ENCODE peak calls at places on chromosomes 6 and 20, in four cellular contexts. One of them, this sample, is unnamed.

GRCh38 chr20:41956316-41957050 is 338.3 kb upstream of the CHD6 start:
- DNase-seq in HCT116: no peak
- DNase-seq in K562: peak
- DNase-seq in upper lobe of left lung: no peak
- DNase-seq in this sample: no peak

GRCh38 chr6:13398421-13398994 is 70.2 kb upstream of the TBC1D7 start:
- DNase-seq in HCT116: no peak
- DNase-seq in K562: no peak
- DNase-seq in upper lobe of left lung: no peak
- DNase-seq in this sample: no peak

GRCh38 chr6:75171581-75172360 is 34.1 kb downstream of the COL12A1 start:
- DNase-seq in HCT116: no peak
- DNase-seq in K562: no peak
- DNase-seq in upper lobe of left lung: no peak
- DNase-seq in this sample: no peak

GRCh38 chr6:154428892-154429291 is 72.3 kb upstream of the IPCEF1 start:
- DNase-seq in HCT116: no peak
- DNase-seq in K562: no peak
- DNase-seq in upper lobe of left lung: no peak
- DNase-seq in this sample: no peak

GRCh38 chr20:42191140-42191860 is 573.1 kb upstream of the CHD6 start:
- DNase-seq in HCT116: no peak
- DNase-seq in K562: peak
- DNase-seq in upper lobe of left lung: no peak
- DNase-seq in this sample: no peak

GRCh38 chr6:138485005-138485545 is 14.2 kb downstream of the NHSL1 start:
- DNase-seq in HCT116: no peak
- DNase-seq in K562: no peak
- DNase-seq in upper lobe of left lung: no peak
- DNase-seq in this sample: no peak

GRCh38 chr20:53828673-53829085 is 235.0 kb upstream of the ZNF217 start:
- DNase-seq in HCT116: peak
- DNase-seq in K562: peak
- DNase-seq in upper lobe of left lung: no peak
- DNase-seq in this sample: no peak

GRCh38 chr6:168956141-168956838 is 297.4 kb downstream of the THBS2 start:
- DNase-seq in HCT116: no peak
- DNase-seq in K562: no peak
- DNase-seq in upper lobe of left lung: no peak
- DNase-seq in this sample: no peak

GRCh38 chr20:4020256-4020655 is 4.9 kb upstream of the RNF24 start:
- DNase-seq in HCT116: no peak
- DNase-seq in K562: no peak
- DNase-seq in upper lobe of left lung: no peak
- DNase-seq in this sample: no peak

GRCh38 chr6:148599967-148600426 is 146.8 kb upstream of the UST start:
- DNase-seq in HCT116: no peak
- DNase-seq in K562: no peak
- DNase-seq in upper lobe of left lung: no peak
- DNase-seq in this sample: no peak

GRCh38 chr6:46964716-46965519 is 43.2 kb upstream of the ADGRF5 start:
- DNase-seq in HCT116: no peak
- DNase-seq in K562: no peak
- DNase-seq in upper lobe of left lung: no peak
- DNase-seq in this sample: no peak

GRCh38 chr20:54284928-54285704 is 77.2 kb downstream of the PFDN4 start:
- DNase-seq in HCT116: peak
- DNase-seq in K562: no peak
- DNase-seq in upper lobe of left lung: no peak
- DNase-seq in this sample: no peak

GRCh38 chr6:107490568-107491058 is 696 bp downstream of the SOBP start:
- DNase-seq in HCT116: no peak
- DNase-seq in K562: no peak
- DNase-seq in upper lobe of left lung: no peak
- DNase-seq in this sample: no peak

GRCh38 chr6:13813011-13813410 is 1.3 kb downstream of the MCUR1 start:
- DNase-seq in HCT116: no peak
- DNase-seq in K562: peak
- DNase-seq in upper lobe of left lung: no peak
- DNase-seq in this sample: no peak

GRCh38 chr6:166417285-166417691 is 34.5 kb upstream of the MPC1 start:
- DNase-seq in HCT116: no peak
- DNase-seq in K562: no peak
- DNase-seq in upper lobe of left lung: no peak
- DNase-seq in this sample: no peak

GRCh38 chr20:51528263-51529026 is 14.1 kb downstream of the NFATC2 start:
- DNase-seq in HCT116: no peak
- DNase-seq in K562: no peak
- DNase-seq in upper lobe of left lung: no peak
- DNase-seq in this sample: no peak

GRCh38 chr6:158708239-158708638 is 58.4 kb downstream of the SYTL3 start:
- DNase-seq in HCT116: no peak
- DNase-seq in K562: no peak
- DNase-seq in upper lobe of left lung: peak
- DNase-seq in this sample: no peak

GRCh38 chr6:164099535-164099982 is 685.0 kb downstream of the QKI start:
- DNase-seq in HCT116: no peak
- DNase-seq in K562: no peak
- DNase-seq in upper lobe of left lung: peak
- DNase-seq in this sample: no peak

GRCh38 chr6:135520781-135521180 is 23.2 kb upstream of the AHI1 start:
- DNase-seq in HCT116: no peak
- DNase-seq in K562: no peak
- DNase-seq in upper lobe of left lung: no peak
- DNase-seq in this sample: no peak

GRCh38 chr6:3696525-3696924 is 55.0 kb downstream of the PXDC1 start:
- DNase-seq in HCT116: no peak
- DNase-seq in K562: no peak
- DNase-seq in upper lobe of left lung: no peak
- DNase-seq in this sample: no peak

GRCh38 chr6:150694889-150695288 is 95.2 kb downstream of the PLEKHG1 start:
- DNase-seq in HCT116: no peak
- DNase-seq in K562: no peak
- DNase-seq in upper lobe of left lung: no peak
- DNase-seq in this sample: no peak

GRCh38 chr6:146785001-146785585 is 186.3 kb downstream of the ADGB start:
- DNase-seq in HCT116: peak
- DNase-seq in K562: peak
- DNase-seq in upper lobe of left lung: no peak
- DNase-seq in this sample: peak

GRCh38 chr6:139376054-139376355 is 1.6 kb upstream of the CITED2 start:
- DNase-seq in HCT116: no peak
- DNase-seq in K562: peak
- DNase-seq in upper lobe of left lung: no peak
- DNase-seq in this sample: no peak

GRCh38 chr20:32021091-32021490 is 10.9 kb downstream of the CCM2L start:
- DNase-seq in HCT116: no peak
- DNase-seq in K562: no peak
- DNase-seq in upper lobe of left lung: no peak
- DNase-seq in this sample: no peak

GRCh38 chr20:32019563-32020463 is 9.6 kb downstream of the CCM2L start:
- DNase-seq in HCT116: no peak
- DNase-seq in K562: no peak
- DNase-seq in upper lobe of left lung: no peak
- DNase-seq in this sample: no peak

GRCh38 chr20:32019156-32019510 is 8.9 kb downstream of the CCM2L start:
- DNase-seq in HCT116: no peak
- DNase-seq in K562: peak
- DNase-seq in upper lobe of left lung: peak
- DNase-seq in this sample: no peak

GRCh38 chr20:32017711-32018251 is 7.5 kb downstream of the CCM2L start:
- DNase-seq in HCT116: peak
- DNase-seq in K562: peak
- DNase-seq in upper lobe of left lung: peak
- DNase-seq in this sample: no peak

DNA sequence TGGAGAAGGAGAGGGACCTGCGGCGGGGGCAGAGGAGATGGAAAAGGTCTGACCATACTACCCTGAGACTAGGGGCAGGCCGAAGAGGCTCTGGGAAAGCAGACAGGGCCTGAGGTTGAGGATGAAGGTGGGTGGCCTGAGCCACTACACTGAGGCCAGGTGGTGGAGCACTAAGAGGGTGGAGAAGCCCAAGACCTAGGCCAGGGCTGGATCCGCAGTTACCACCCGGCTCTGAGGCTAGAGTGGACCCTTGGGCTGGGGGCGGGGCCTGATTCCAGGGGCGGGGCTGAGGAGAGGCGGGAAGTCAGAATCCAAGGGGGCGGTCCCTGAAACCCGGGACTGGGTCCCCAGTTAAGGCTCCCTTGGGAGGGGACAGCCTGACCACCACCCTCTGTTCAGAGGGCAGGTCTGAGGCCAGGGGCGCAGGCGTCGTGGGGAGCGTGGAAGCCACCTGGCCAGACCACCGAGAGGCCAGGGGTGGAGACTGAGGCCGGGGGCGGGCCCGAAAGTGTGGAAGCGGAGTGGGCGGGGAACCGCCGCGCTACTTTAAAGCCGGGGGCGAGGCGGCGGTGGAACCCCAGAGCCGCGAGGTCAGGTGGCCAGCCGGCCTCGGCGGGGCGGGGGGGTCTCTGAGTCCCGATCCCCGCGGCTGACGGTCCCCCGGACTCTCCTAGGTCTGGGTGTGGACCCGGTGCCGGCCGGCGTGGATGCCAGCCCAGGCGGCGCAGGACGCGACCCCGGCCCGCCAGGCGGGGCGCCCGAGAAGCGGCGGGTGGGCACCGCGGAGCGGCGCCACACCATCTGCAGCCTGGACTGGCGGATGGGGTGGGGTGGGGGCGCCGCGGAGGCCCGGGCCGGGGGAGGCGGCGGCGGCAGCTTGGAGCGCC is 8.3 kb downstream of the CCM2L start:
- DNase-seq in HCT116: peak
- DNase-seq in K562: peak
- DNase-seq in upper lobe of left lung: peak
- DNase-seq in this sample: peak
- TF ChIP-seq POLR2AphosphoS5 in HCT116: peak
- TF ChIP-seq POLR2AphosphoS5 in K562: no peak
- TF ChIP-seq POLR2AphosphoS5 in upper lobe of left lung: no peak
- TF ChIP-seq POLR2AphosphoS5 in this sample: no peak

GRCh38 chr6:118785601-118786000 is 108.4 kb upstream of the ASF1A start:
- DNase-seq in HCT116: no peak
- DNase-seq in K562: no peak
- DNase-seq in upper lobe of left lung: no peak
- DNase-seq in this sample: no peak

GRCh38 chr6:118783931-118784528 is 109.9 kb upstream of the ASF1A start:
- DNase-seq in HCT116: no peak
- DNase-seq in K562: no peak
- DNase-seq in upper lobe of left lung: no peak
- DNase-seq in this sample: no peak

GRCh38 chr6:118781897-118782296 is 112.1 kb upstream of the ASF1A start:
- DNase-seq in HCT116: no peak
- DNase-seq in K562: no peak
- DNase-seq in upper lobe of left lung: no peak
- DNase-seq in this sample: no peak

GRCh38 chr6:118786696-118787453 is 107.1 kb upstream of the ASF1A start:
- DNase-seq in HCT116: no peak
- DNase-seq in K562: no peak
- DNase-seq in upper lobe of left lung: peak
- DNase-seq in this sample: no peak

GRCh38 chr6:118784641-118785164 is 109.2 kb upstream of the ASF1A start:
- DNase-seq in HCT116: no peak
- DNase-seq in K562: no peak
- DNase-seq in upper lobe of left lung: peak
- DNase-seq in this sample: no peak
- H3K4me3 ChIP-seq in HCT116: no peak
- H3K4me3 ChIP-seq in K562: no peak
- H3K4me3 ChIP-seq in upper lobe of left lung: no peak
- H3K4me3 ChIP-seq in this sample: no peak

GRCh38 chr20:50433001-50433400 is 77.2 kb upstream of the PTPN1 start:
- DNase-seq in HCT116: no peak
- DNase-seq in K562: no peak
- DNase-seq in upper lobe of left lung: no peak
- DNase-seq in this sample: no peak

GRCh38 chr20:50436052-50436656 is 74.0 kb upstream of the PTPN1 start:
- DNase-seq in HCT116: no peak
- DNase-seq in K562: no peak
- DNase-seq in upper lobe of left lung: no peak
- DNase-seq in this sample: no peak

GRCh38 chr20:50434321-50434652 is 75.9 kb upstream of the PTPN1 start:
- DNase-seq in HCT116: no peak
- DNase-seq in K562: no peak
- DNase-seq in upper lobe of left lung: no peak
- DNase-seq in this sample: no peak

GRCh38 chr20:50435397-50436051 is 74.7 kb upstream of the PTPN1 start:
- DNase-seq in HCT116: no peak
- DNase-seq in K562: no peak
- DNase-seq in upper lobe of left lung: peak
- DNase-seq in this sample: no peak

DNA sequence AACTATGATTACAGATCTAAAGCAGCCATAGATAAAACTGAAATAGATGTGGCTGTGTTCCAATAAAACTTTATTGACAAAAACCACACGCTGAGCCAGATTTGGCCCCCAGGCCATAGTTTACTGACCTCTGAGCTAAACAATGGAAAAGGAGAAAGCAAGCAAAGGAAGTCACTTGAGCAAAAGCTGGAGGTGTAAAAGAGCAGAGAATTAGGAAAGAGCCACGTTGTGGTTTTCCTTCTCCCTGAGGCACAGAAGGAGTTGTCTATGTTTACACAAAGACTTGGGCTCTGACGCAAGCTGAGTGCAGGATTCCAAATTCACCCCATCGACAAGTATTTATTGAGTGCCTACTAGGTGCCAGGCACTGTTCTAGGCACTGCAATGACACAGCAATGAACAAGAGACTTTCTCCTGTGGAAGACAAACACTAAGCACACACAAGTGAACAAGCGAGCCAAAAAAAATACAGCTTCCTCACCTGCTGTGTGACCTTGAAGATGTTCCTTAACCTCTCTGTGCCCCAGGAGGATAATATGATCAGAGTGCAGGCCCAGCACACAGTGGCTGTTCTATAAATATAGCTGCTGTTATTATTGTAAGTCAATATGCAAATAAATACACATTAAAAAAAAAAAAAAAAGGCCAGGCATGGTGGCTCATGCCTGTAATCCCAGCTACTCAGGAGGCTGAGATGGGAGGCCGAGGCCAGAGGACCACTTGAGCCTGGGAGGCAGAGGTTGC is 75.4 kb upstream of the PTPN1 start:
- DNase-seq in HCT116: no peak
- DNase-seq in K562: no peak
- DNase-seq in upper lobe of left lung: no peak
- DNase-seq in this sample: no peak
- TF ChIP-seq POLR2AphosphoS5 in HCT116: no peak
- TF ChIP-seq POLR2AphosphoS5 in K562: no peak
- TF ChIP-seq POLR2AphosphoS5 in upper lobe of left lung: peak
- TF ChIP-seq POLR2AphosphoS5 in this sample: no peak

GRCh38 chr20:64093013-64093503 is 8.9 kb upstream of the LKAAEAR1 start:
- DNase-seq in HCT116: no peak
- DNase-seq in K562: peak
- DNase-seq in upper lobe of left lung: peak
- DNase-seq in this sample: no peak

GRCh38 chr20:64090165-64090564 is 6.0 kb upstream of the LKAAEAR1 start:
- DNase-seq in HCT116: no peak
- DNase-seq in K562: peak
- DNase-seq in upper lobe of left lung: no peak
- DNase-seq in this sample: no peak

GRCh38 chr20:64091340-64091739 is 7.1 kb upstream of the LKAAEAR1 start:
- DNase-seq in HCT116: no peak
- DNase-seq in K562: no peak
- DNase-seq in upper lobe of left lung: peak
- DNase-seq in this sample: no peak

GRCh38 chr20:64091762-64092161 is 7.6 kb upstream of the LKAAEAR1 start:
- DNase-seq in HCT116: no peak
- DNase-seq in K562: no peak
- DNase-seq in upper lobe of left lung: peak
- DNase-seq in this sample: no peak

GRCh38 chr20:64092258-64093012 is 8.2 kb upstream of the LKAAEAR1 start:
- DNase-seq in HCT116: no peak
- DNase-seq in K562: no peak
- DNase-seq in upper lobe of left lung: peak
- DNase-seq in this sample: no peak
- H3K4me3 ChIP-seq in HCT116: no peak
- H3K4me3 ChIP-seq in K562: no peak
- H3K4me3 ChIP-seq in upper lobe of left lung: no peak
- H3K4me3 ChIP-seq in this sample: no peak